ENCODE peak calls at places on chromosomes 16 and 17, in ten cellular contexts. H is esophagus squamous epithelium; N is A549; F is neuronal stem cell; B is fibroblast of lung; S is CD8-positive, alpha-beta memory T cell; D is heart left ventricle; T is Karpas-422; R is breast epithelium; I is HL-60. E is an unnamed sample.

GRCh38 chr17:28993013-28993600 is 12.7 kb downstream of the SEZ6 start:
- DNase-seq in H (no peak), N (peak), F (no peak), B (no peak), S (no peak), D (no peak), T (no peak), R (no peak), I (no peak), E (no peak)

GRCh38 chr16:80369559-80369958 is 171.2 kb upstream of the DYNLRB2 start:
- DNase-seq in H (no peak), N (peak), F (peak), B (peak), S (no peak), D (peak), T (no peak), R (peak), I (no peak), E (peak)

GRCh38 chr17:61464121-61464905 is 12.1 kb downstream of the TBX4 start:
- DNase-seq in H (no peak), N (no peak), F (no peak), B (no peak), S (no peak), D (no peak), T (no peak), R (no peak), I (no peak), E (no peak)

GRCh38 chr17:70484496-70484895 is 315.2 kb downstream of the KCNJ2 start:
- DNase-seq in H (no peak), N (no peak), F (no peak), B (no peak), S (no peak), D (no peak), T (no peak), R (no peak), I (no peak), E (no peak)

GRCh38 chr17:81200695-81201580 is 21.8 kb downstream of the CEP131 start:
- DNase-seq in H (no peak), N (peak), F (peak), B (peak), S (no peak), D (peak), T (peak), R (peak), I (peak), E (peak)

GRCh38 chr17:55356440-55357328 is 65.0 kb downstream of the MMD start:
- DNase-seq in H (no peak), N (peak), F (peak), B (peak), S (peak), D (peak), T (peak), R (peak), I (peak), E (peak)

GRCh38 chr16:21239646-21240045 is 6.1 kb downstream of the ANKS4B start:
- DNase-seq in H (no peak), N (no peak), F (no peak), B (no peak), S (no peak), D (no peak), T (no peak), R (no peak), I (no peak), E (no peak)

GRCh38 chr16:27319257-27319965 is 5.6 kb downstream of the IL4R start:
- DNase-seq in H (no peak), N (no peak), F (no peak), B (no peak), S (no peak), D (no peak), T (no peak), R (no peak), I (no peak), E (no peak)

GRCh38 chr16:48231675-48232214 is 12.4 kb upstream of the LONP2 start:
- DNase-seq in H (no peak), N (peak), F (peak), B (peak), S (no peak), D (no peak), T (peak), R (no peak), I (peak), E (peak)

GRCh38 chr16:48498761-48499600 is 111.0 kb downstream of the N4BP1 start:
- DNase-seq in H (no peak), N (no peak), F (no peak), B (peak), S (no peak), D (no peak), T (no peak), R (peak), I (peak), E (peak)

GRCh38 chr17:68390888-68391545 is 66.3 kb downstream of the WIPI1 start:
- DNase-seq in H (no peak), N (no peak), F (no peak), B (peak), S (no peak), D (no peak), T (no peak), R (no peak), I (no peak), E (no peak)

GRCh38 chr17:4599505-4600281 is 15.4 kb downstream of the SMTNL2 start:
- DNase-seq in H (no peak), N (no peak), F (peak), B (peak), S (no peak), D (no peak), T (no peak), R (peak), I (no peak), E (no peak)

GRCh38 chr16:25199457-25199856 is 17.3 kb upstream of the AQP8 start:
- DNase-seq in H (no peak), N (no peak), F (no peak), B (no peak), S (no peak), D (no peak), T (no peak), R (no peak), I (no peak), E (no peak)

GRCh38 chr17:27083408-27084185 is 210.3 kb upstream of the WSB1 start:
- DNase-seq in H (no peak), N (no peak), F (no peak), B (no peak), S (no peak), D (no peak), T (no peak), R (no peak), I (no peak), E (no peak)

GRCh38 chr16:77297996-77298637 is 98.9 kb downstream of the SYCE1L start:
- DNase-seq in H (no peak), N (no peak), F (no peak), B (peak), S (no peak), D (no peak), T (no peak), R (no peak), I (no peak), E (no peak)

GRCh38 chr16:81841709-81842108 is 62.6 kb downstream of the PLCG2 start:
- DNase-seq in H (no peak), N (no peak), F (no peak), B (no peak), S (peak), D (no peak), T (peak), R (no peak), I (no peak), E (no peak)

GRCh38 chr17:17851101-17851500 is 14.3 kb upstream of the SREBF1 start:
- DNase-seq in H (no peak), N (no peak), F (no peak), B (no peak), S (no peak), D (no peak), T (no peak), R (no peak), I (no peak), E (no peak)

GRCh38 chr16:88910284-88911147 is 44.1 kb upstream of the PABPN1L start:
- DNase-seq in H (no peak), N (no peak), F (no peak), B (peak), S (no peak), D (no peak), T (no peak), R (no peak), I (no peak), E (no peak)

GRCh38 chr17:73284339-73284738 is 22.7 kb upstream of the CPSF4L start:
- DNase-seq in H (no peak), N (no peak), F (no peak), B (no peak), S (no peak), D (no peak), T (no peak), R (no peak), I (no peak), E (no peak)

GRCh38 chr16:67248401-67249177 is at the start of gene SLC9A5:
- DNase-seq in H (no peak), N (no peak), F (no peak), B (peak), S (peak), D (peak), T (peak), R (no peak), I (no peak), E (no peak)

GRCh38 chr17:20010099-20010863 is 1.1 kb downstream of the SPECC1 start:
- DNase-seq in H (no peak), N (peak), F (peak), B (peak), S (no peak), D (peak), T (no peak), R (no peak), I (peak), E (peak)

GRCh38 chr17:29007456-29008455 is 1.9 kb upstream of the SEZ6 start:
- DNase-seq in H (no peak), N (peak), F (no peak), B (peak), S (no peak), D (no peak), T (no peak), R (no peak), I (no peak), E (no peak)

GRCh38 chr16:16021646-16021987 is 72.2 kb downstream of the ABCC1 start:
- DNase-seq in H (no peak), N (no peak), F (no peak), B (no peak), S (no peak), D (no peak), T (no peak), R (no peak), I (no peak), E (no peak)

GRCh38 chr16:46800494-46800893 is 30.5 kb downstream of the C16orf87 start:
- DNase-seq in H (no peak), N (no peak), F (no peak), B (no peak), S (no peak), D (no peak), T (no peak), R (no peak), I (no peak), E (no peak)

DNA sequence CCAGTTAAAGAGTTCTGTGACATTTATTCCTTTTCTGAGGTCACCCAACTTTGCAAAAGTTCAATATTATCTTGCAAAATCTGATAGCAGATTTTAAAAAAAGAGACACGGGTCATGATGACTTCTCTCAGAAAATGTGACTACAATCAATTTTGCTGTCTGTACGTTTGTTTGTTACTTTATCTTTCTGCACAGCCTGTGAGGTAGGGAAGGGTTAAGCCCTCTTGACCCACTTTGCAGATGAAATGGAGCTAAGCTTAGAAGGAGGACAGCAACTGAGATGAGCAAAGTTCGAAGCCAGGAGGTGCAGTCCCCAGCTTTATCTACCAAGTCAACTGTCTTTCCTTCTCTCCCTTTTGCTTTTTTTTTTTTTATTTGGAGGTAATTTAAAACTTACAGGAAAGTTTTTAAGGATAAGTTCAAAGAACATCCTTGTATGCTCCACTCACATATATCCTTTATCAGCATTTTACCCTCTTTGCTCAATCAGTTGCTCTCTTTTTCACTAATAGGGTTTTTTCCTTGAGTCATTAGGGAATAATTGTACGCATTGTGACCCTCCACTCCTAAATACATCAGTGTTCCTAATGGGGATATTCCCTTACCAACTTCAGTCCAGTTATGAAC is 86.8 kb downstream of the MSI2 start:
- DNase-seq in H (no peak), N (no peak), F (no peak), B (no peak), S (no peak), D (no peak), T (no peak), R (no peak), I (no peak), E (no peak)
- H3K27ac ChIP-seq in H (no peak), N (no peak), F (no peak), B (no peak), S (no peak), D (no peak), T (peak), R (no peak), I (no peak), E (no peak)

GRCh38 chr16:68286153-68287074 is 22.1 kb downstream of the SLC7A6 start:
- DNase-seq in H (no peak), N (no peak), F (no peak), B (no peak), S (peak), D (no peak), T (no peak), R (no peak), I (peak), E (no peak)
- H3K27ac ChIP-seq in H (no peak), N (no peak), F (no peak), B (no peak), S (no peak), D (peak), T (peak), R (peak), I (peak), E (no peak)

DNA sequence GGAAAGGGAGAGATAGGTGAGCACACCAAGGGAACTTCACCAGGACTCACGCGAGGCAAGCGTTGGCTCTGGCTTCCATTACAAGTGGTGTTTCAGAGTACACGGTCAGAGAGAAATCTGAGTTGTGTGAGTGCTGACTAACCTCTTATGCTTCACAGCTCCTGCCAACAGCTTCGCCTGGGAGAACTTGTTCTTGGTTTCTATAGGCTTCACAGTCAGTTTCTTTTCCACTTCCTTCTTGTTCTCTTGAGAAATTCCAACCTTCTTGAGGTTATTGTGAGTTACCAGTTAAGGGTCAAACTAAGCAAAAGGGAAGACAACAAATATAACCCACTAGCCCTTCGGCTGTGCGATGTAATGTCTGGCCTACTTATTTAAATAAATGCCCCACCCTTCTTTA is 18.9 kb downstream of the PSME3IP1 start:
- DNase-seq in H (no peak), N (no peak), F (no peak), B (peak), S (no peak), D (no peak), T (no peak), R (no peak), I (peak), E (peak)
- H3K27ac ChIP-seq in H (peak), N (no peak), F (no peak), B (no peak), S (no peak), D (peak), T (no peak), R (no peak), I (peak), E (no peak)

DNA sequence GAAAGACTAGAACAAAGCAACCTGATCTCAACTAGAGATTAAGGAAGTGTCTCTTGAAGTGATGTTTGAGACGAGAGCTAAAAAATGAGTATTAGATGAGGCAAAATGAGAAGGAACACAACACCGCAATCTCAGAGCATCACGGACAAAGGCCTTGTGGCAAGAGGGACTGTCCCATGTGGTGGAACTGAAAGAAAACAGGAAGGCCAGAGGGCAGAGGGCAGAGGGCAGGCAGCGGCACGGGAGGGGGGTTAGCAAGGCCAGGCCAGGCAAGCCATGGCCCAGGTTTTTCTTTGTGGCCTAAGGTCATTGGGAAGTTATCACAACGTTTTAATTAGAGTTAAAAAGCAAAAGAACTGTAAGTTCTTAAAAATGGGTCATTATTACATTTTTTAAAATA is 22.5 kb downstream of the RPA1 start:
- DNase-seq in H (no peak), N (no peak), F (no peak), B (no peak), S (no peak), D (no peak), T (no peak), R (no peak), I (no peak), E (no peak)
- H3K27ac ChIP-seq in H (no peak), N (no peak), F (no peak), B (no peak), S (no peak), D (no peak), T (no peak), R (no peak), I (no peak), E (no peak)

GRCh38 chr17:42116705-42117396 is 4.3 kb downstream of the KAT2A start:
- DNase-seq in H (peak), N (peak), F (peak), B (peak), S (peak), D (peak), T (peak), R (peak), I (peak), E (peak)
- H3K27ac ChIP-seq in H (no peak), N (no peak), F (no peak), B (peak), S (no peak), D (no peak), T (peak), R (no peak), I (no peak), E (no peak)

DNA sequence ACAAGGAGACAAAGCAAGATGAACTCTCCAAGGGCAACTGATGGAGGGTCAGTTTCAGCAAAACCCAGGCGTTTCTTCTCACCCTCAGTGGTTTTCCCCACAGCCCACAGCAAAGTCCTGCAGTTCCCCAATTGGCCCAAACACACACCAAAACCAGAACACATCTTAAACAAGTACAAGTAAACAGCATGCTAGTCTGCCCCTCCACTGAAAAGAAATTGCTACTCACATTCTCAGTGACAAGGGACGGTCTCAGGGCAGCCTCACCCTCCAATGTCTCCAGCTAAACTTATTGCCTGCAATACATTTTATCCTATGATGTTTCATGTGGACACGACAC is 300.6 kb upstream of the IRX3 start:
- DNase-seq in H (no peak), N (no peak), F (no peak), B (no peak), S (no peak), D (no peak), T (no peak), R (no peak), I (no peak), E (no peak)
- H3K27ac ChIP-seq in H (no peak), N (no peak), F (no peak), B (no peak), S (no peak), D (no peak), T (no peak), R (no peak), I (no peak), E (no peak)

DNA sequence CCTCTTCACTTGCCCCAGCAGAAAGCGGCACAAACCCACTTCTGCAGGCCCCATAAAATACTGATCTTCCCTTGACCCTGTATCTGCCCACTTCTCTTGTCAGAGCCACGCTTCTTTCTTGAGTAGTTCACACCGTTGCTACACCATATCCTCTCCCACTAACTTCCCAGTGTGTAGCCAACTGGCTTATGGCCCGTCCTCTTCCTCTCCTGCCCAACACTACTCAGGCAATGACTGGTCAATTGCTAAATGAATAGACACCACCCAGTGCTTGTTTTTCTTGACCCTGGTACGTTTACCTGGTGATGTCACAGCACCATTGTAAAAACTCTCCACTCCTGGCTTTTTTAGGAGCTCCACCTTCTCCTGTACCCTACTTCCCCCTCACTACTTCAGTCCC is 86.9 kb downstream of the NDEL1 start:
- DNase-seq in H (no peak), N (no peak), F (no peak), B (no peak), S (no peak), D (no peak), T (peak), R (no peak), I (no peak), E (no peak)
- H3K27ac ChIP-seq in H (no peak), N (no peak), F (no peak), B (no peak), S (no peak), D (no peak), T (no peak), R (no peak), I (no peak), E (no peak)

E was measured in prostate gland.